ENCODE peak calls at places on chromosomes 12 and 14, in eight cellular contexts. G, E, B, M, L, W, K and H are unnamed samples. For H3K27me3, the result is how much of the 10 kb centered on the place peaks cover.

GRCh38 chr14:63212776-63213500 is 8.7 kb downstream of the RHOJ start:
- DNase-seq in L (no peak), G (no peak), K (no peak), M (no peak), E (no peak), B (no peak), W (no peak), H (no peak)

GRCh38 chr14:50943943-50944646 is at the start of gene PYGL:
- DNase-seq in B (peak), E (peak), W (no peak), L (peak), M (peak), K (peak), G (peak), H (peak)

GRCh38 chr12:124994435-124994975 is 1.1 kb downstream of the BRI3BP start:
- DNase-seq in W (no peak), E (peak), L (peak), B (no peak), K (no peak), M (no peak), G (no peak), H (no peak)

GRCh38 chr14:55121628-55122440 is 7.2 kb upstream of the LGALS3 start:
- DNase-seq in E (no peak), W (no peak), B (no peak), K (no peak), L (no peak), M (no peak), G (no peak), H (no peak)

GRCh38 chr14:94646481-94646880 is 34.3 kb downstream of the SERPINA3 start:
- DNase-seq in G (no peak), L (no peak), K (no peak), M (no peak), E (peak), W (no peak), B (no peak), H (peak)

GRCh38 chr12:109656681-109657262 is 56.9 kb upstream of the FAM222A start:
- DNase-seq in M (no peak), G (no peak), L (no peak), E (no peak), B (no peak), K (no peak), W (no peak), H (no peak)

GRCh38 chr14:55336691-55337090 is 65.5 kb downstream of the FBXO34 start:
- DNase-seq in E (no peak), M (no peak), G (no peak), K (no peak), B (no peak), W (no peak), L (no peak), H (no peak)

GRCh38 chr14:74976264-74977113 is 21.1 kb upstream of the PGF start:
- DNase-seq in M (no peak), E (no peak), K (no peak), B (no peak), G (peak), W (no peak), L (no peak), H (no peak)

GRCh38 chr12:106112094-106112822 is 26.5 kb downstream of the NUAK1 start:
- DNase-seq in B (no peak), K (no peak), G (no peak), W (no peak), E (peak), M (no peak), L (no peak), H (no peak)

GRCh38 chr14:100815478-100816285 is 10.2 kb upstream of the MEG3 start:
- DNase-seq in L (no peak), B (no peak), K (no peak), G (no peak), W (no peak), M (no peak), E (peak), H (peak)
- H3K27me3 ChIP-seq in L (under half), B (under half), K (under half), G (under half), W (under half), M (under half), E (under half), H (under half)

DNA sequence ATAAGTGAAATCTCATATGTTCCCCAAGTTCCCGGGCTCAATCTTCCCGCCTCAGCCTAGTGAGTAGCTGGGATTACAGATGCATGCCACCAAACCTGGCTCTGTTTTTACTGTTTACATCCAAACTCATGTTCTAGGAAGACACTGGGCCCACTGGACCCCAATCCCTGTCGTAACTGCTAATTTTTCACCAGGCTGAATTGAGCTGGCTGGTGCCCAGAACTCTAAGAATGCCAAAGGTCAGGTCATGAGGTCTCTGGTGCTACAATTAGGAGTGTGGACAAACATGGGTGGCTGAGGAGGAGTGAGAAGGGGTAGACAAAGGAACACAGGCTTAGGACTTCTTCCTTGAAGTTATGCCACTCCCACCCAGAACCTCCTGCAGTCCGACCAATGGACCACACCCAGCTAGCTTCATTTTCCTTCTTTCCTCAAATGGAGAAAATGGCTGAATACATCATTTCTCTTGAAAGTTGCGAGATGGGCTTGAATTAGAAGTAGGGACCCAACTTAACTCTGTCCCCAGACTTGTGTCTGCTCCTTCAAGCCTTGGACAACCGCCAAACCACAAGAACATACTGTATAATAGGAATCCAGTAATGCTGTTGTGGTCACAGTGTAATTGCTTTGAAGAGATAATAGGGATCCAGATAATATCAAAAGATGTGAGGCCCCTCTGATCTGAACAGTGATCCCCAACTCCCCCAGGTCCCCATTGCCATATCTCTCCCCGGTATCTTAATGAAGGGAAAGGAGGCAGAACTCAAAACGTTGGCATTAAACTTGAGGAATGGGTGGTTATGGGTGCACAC is 8.7 kb upstream of the PLEKHH1 start:
- DNase-seq in M (no peak), G (no peak), K (no peak), L (peak), W (no peak), E (no peak), B (no peak), H (peak)
- H3K27me3 ChIP-seq in M (under half), G (under half), K (under half), L (under half), W (under half), E (under half), B (under half), H (under half)

DNA sequence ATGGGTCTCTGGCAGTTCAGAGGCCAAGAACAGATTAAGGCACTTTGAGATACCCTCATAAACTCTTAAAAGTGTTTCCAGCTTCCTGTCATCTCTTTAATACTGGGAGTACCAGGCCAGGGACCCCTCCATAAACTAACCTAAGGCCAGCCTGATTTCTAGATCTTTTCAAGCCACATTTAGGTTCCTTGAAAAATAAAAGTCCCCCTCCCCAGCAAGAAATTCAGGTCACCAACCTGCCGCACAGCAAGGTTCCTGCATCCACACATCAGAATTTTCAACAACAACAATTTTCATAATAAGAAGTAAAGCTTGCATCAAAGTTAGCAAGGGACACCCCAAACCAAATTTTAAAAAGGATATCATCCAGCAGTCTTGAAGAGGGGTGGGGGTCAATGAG is 4.9 kb upstream of the HOXC4 start:
- DNase-seq in M (no peak), L (no peak), W (no peak), G (no peak), B (no peak), E (no peak), K (no peak), H (no peak)
- H3K27me3 ChIP-seq in M (under half), L (half or more), W (under half), G (under half), B (half or more), E (under half), K (half or more), H (half or more)

GRCh38 chr12:107493646-107494045 is 192.0 kb upstream of the PWP1 start:
- DNase-seq in W (no peak), L (no peak), K (no peak), M (no peak), B (no peak), G (no peak), E (no peak), H (no peak)
- H3K27me3 ChIP-seq in W (under half), L (under half), K (under half), M (under half), B (under half), G (under half), E (under half), H (under half)

DNA sequence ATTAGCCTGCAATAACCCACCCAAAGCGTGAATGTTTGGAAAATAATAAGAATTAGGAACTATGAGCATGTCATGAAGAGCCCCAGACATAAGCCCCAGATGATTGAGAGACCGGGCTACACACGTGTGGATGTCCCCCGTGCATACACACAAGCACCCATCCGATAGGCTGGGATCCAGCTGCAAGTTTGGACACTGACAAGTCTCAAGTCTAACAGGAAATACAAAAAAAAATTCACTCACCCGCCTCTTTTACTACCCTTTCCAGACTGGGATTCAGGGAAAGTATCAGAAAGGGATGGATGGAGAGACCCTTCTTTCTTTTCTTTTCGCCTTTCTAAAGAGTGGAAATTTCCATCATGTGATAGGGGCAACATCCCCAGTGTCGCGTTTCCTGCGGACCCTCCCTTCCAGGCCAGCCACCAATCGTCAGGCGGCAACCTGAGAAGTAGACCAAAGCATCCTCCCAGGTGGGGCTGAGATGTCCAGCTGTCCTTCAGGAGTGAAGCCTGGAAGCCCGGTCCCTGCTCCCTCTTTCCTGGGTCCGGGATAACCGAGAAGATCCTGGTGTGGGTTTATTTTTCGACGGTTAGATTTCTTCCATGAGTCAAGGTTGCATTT is 6.4 kb upstream of the SLC38A4 start:
- DNase-seq in G (no peak), B (peak), M (no peak), L (no peak), W (no peak), E (no peak), K (no peak), H (no peak)
- H3K27me3 ChIP-seq in G (under half), B (under half), M (under half), L (under half), W (under half), E (under half), K (half or more), H (under half)

GRCh38 chr12:120397827-120398563 is 29.0 kb upstream of the MSI1 start:
- DNase-seq in E (no peak), W (no peak), G (no peak), K (no peak), B (peak), M (no peak), L (no peak), H (no peak)
- H3K27me3 ChIP-seq in E (under half), W (under half), G (under half), K (under half), B (under half), M (under half), L (under half), H (under half)

DNA sequence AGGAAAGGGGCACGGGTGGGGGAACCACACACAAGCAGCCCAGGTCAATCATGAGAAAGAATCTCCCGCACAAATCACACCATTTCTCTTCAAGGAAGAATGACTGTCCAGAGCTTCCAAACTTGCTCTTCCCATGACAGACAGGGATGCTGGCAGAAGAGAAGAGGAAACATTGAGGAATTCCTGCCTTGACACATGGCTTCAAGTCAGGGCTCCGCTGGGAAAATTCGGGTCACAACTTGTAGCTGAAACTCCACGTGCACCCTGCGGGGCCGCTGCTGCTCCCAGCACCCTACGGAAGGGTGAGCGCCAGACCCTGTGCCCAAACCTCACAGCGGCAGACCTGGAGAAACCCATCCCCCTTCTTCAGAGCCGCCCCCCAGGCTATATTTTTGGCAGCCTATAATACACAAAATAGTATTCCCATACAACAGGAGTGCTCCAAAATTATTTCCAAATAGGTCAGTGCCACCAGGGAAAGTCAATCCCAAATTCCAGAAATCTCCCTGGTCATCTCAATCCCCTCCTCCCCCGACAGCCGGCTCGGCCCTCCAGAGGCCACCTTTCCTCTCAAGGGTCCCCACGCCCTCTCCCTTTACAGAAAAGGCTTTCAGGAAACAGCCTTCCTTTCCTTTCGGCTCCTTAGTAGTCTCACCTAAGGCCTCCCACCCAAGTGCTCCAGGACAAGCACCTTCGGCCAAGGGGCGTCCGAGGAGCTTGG is 1.3 kb downstream of the TMEM132D start:
- DNase-seq in K (no peak), B (no peak), M (no peak), L (no peak), W (no peak), E (no peak), G (no peak), H (no peak)
- H3K27me3 ChIP-seq in K (under half), B (under half), M (under half), L (under half), W (under half), E (under half), G (under half), H (under half)

DNA sequence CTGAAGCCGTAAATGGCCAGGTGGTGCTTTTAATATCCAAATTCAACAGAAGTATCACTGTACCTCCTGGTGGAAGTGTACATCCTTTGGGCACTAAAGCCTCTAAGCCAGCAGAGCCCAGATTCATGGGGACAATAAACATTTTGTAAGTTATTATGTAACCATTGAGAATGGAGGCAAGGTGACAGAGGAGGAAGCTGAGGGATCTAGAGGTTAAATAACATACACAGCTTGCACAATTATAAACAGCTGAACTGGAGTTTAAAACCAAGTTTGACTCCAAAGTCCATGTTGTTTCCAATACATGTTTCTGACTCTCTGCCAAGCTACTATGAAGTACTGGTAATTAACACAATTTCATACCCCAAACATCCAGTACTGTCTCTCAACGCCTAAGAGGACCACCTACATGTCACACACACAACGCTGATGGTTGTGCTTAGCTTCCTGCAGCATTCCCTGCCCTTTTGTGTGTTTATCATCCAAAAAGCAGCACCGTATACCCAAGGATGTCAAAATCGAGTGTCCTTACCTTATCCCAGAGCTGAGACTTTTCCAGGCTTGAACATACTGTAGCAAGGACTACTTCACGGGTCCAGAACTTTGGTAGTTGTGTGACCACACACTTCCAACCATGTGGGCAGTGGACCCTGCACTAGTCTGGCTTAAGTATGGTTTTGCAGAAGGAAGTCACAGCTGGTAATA is 41.3 kb downstream of the EGLN3 start:
- DNase-seq in B (no peak), L (no peak), M (no peak), W (no peak), K (no peak), G (no peak), E (no peak), H (no peak)
- H3K27me3 ChIP-seq in B (under half), L (under half), M (under half), W (under half), K (under half), G (under half), E (under half), H (under half)